ENCODE peak calls at places on chromosomes 5 and 9, in four cellular contexts. P is colonic mucosa, G is fibroblast of lung, H is bronchial epithelial cell. U is an unnamed sample. For H3K36me3, the result is how much of the 10 kb centered on the place peaks cover.

GRCh38 chr5:142757564-142757963 is 12.6 kb upstream of the ARHGAP26 start:
- DNase-seq in P (no peak), G (no peak), H (no peak), U (no peak)

GRCh38 chr9:91092214-91092613 is 269.5 kb downstream of the AUH start:
- DNase-seq in P (no peak), G (no peak), H (no peak), U (no peak)

GRCh38 chr5:6572086-6572824 is 60.6 kb downstream of the NSUN2 start:
- DNase-seq in P (no peak), G (no peak), H (no peak), U (no peak)

GRCh38 chr5:123035320-123035949 is 1.1 kb downstream of the PPIC start:
- DNase-seq in P (peak), G (peak), H (peak), U (peak)

GRCh38 chr9:108184941-108185340 is 670.8 kb downstream of the ACTL7B start:
- DNase-seq in P (peak), G (no peak), H (peak), U (peak)

GRCh38 chr9:127174386-127175318 is 52.2 kb upstream of the ANGPTL2 start:
- DNase-seq in P (no peak), G (no peak), H (no peak), U (no peak)

GRCh38 chr5:119343766-119344165 is 12.1 kb upstream of the TNFAIP8 start:
- DNase-seq in P (no peak), G (peak), H (no peak), U (no peak)

GRCh38 chr5:9269024-9269423 is 276.9 kb downstream of the SEMA5A start:
- DNase-seq in P (no peak), G (no peak), H (peak), U (no peak)

GRCh38 chr5:98104454-98105188 is 668.8 kb upstream of the RGMB start:
- DNase-seq in P (no peak), G (no peak), H (no peak), U (peak)

GRCh38 chr5:109309326-109310063 is 100.3 kb downstream of the PJA2 start:
- DNase-seq in P (no peak), G (no peak), H (no peak), U (no peak)

GRCh38 chr9:36323926-36324325 is 65.7 kb upstream of the GNE start:
- DNase-seq in P (no peak), G (no peak), H (no peak), U (no peak)

GRCh38 chr9:137802021-137802420 is 75.6 kb upstream of the CACNA1B start:
- DNase-seq in P (no peak), G (no peak), H (no peak), U (no peak)
- H3K36me3 ChIP-seq in P (under half), G (under half), H (under half), U (half or more)

DNA sequence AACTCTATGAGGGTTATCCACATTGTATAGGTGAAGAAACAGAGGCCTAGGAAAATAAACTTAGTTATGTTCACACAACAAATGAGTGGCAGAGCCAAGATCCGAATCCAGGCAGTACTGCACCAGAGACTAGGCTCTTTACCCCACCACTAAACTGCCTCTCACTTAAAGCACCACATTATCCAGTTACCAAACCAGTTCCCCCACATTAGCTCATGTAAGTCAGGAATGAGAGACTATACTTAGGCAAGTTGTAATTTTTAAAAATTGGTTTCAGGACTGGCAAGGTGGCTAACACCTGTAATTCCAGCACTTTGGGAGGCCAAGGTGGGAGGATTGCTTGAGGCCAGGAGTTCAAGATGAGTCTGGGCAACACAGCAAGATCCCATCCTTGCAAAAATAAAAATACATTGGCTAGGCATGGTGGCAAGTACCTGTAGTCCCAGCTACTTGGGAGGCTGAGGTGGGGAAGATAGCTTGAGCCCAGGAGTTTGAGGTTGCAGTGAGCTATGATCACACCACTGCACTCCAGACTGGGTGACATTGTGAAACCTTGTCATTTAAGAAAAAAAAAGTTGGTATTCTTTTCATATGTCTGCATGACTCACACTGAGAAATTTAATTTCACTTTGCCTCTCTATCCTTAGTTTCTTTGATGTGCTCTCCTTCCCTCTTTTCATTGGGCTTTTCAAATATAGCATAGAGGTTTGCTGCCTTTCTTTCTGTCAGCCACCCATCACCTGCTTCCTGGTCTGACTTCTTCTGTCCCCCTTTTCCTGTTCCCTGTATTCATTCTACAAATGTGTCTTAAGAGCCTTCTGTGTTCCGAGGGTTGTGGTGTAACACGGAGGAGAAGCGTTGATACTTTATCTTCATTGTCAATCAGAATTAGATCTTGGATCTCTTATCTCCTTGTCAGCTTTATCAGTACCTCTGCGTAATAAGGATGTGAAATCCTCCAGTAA is 64.7 kb downstream of the ERMP1 start:
- DNase-seq in P (no peak), G (no peak), H (no peak), U (no peak)
- H3K36me3 ChIP-seq in P (under half), G (under half), H (under half), U (half or more)

DNA sequence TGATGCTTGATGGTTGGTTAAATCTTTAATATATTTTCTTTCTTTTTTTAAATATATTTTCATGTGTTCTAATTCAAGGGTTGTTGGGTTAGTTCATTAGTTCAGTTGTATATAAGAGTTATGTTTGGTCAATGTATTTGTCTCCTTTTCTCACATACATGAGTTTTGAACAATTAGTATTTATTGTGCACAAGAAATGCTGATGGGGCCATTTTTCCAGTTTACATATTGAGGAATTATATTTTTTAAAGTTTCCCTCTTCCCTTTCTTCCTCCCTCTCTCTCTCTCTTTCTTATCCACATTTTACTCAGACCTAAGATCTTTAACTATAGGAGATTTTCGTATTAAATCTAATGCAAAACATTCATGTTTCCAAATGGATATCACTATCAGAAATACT is 74.0 kb downstream of the LNPEP start:
- DNase-seq in P (no peak), G (no peak), H (no peak), U (no peak)
- H3K36me3 ChIP-seq in P (under half), G (under half), H (under half), U (half or more)

DNA sequence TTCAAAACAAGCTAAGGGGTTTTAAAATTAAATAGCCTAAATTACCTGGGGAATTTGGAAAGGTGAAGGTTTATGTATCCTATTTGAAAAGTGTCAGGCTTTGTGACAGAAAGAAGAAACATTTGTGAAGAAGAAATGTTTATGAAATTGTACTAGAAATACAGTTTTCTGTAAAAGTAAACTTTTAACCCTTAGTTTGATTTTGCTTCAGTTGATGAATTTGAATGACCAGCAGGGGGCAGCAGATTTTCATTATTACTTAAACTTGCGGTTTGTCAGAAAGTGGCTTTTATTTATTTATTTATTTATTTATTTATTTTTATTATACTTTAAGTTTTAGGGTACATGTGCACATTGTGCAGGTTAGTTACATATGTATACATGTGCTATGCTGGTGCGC is 58.1 kb downstream of the NNT start:
- DNase-seq in P (no peak), G (peak), H (peak), U (peak)
- H3K36me3 ChIP-seq in P (under half), G (under half), H (under half), U (under half)

GRCh38 chr5:865771-866170 is 15.0 kb upstream of the ZDHHC11 start:
- DNase-seq in P (no peak), G (no peak), H (no peak), U (no peak)
- H3K36me3 ChIP-seq in P (under half), G (under half), H (under half), U (half or more)

GRCh38 chr5:180792287-180792964 is 10.2 kb downstream of the MGAT1 start:
- DNase-seq in P (peak), G (no peak), H (no peak), U (no peak)
- H3K36me3 ChIP-seq in P (under half), G (under half), H (under half), U (half or more)

DNA sequence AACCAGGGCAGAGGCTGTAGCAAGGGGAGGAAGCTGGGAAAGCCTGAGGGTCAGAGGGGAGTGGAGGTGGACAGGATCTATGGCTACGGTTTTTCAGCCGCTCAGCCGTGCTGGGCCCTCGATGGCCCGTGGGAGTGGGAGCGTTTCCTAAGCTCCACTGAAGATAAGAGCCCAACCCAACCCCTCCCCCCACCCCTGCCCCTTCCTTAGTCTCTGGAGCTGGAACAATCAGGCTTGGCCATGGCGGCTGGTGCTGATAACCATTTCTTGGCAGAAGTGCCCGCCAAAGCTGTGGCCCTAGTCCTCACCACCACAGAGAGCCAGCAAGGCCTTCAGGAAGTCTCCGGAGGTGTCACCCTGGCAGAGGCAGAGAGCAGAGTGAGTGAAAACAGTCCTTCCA is 20.3 kb upstream of the TNIP1 start:
- DNase-seq in P (no peak), G (no peak), H (no peak), U (no peak)
- H3K36me3 ChIP-seq in P (under half), G (under half), H (under half), U (half or more)